ENCODE peak calls at places on chromosomes 13 and 19, in five cellular contexts. V, S, N, C and P are unnamed samples.

GRCh38 chr19:14127929-14128509 is 8.4 kb downstream of the ASF1B start:
- DNase-seq in C (no peak), V (no peak), N (no peak), S (no peak), P (no peak)

GRCh38 chr13:71522976-71523517 is 344.0 kb downstream of the DACH1 start:
- DNase-seq in C (no peak), V (no peak), N (no peak), S (no peak), P (no peak)

GRCh38 chr19:46863818-46864629 is 3.2 kb downstream of the ARHGAP35 start:
- DNase-seq in N (no peak), C (peak), V (no peak), S (peak), P (no peak)

GRCh38 chr13:35992964-35993363 is 138.2 kb downstream of the DCLK1 start:
- DNase-seq in N (no peak), S (no peak), C (no peak), V (no peak), P (no peak)

GRCh38 chr13:51916419-51916818 is 54.6 kb downstream of the CCDC70 start:
- DNase-seq in S (no peak), C (no peak), V (no peak), N (no peak), P (no peak)

GRCh38 chr13:44117351-44117750 is 237.6 kb downstream of the LACC1 start:
- DNase-seq in N (no peak), V (no peak), C (no peak), S (no peak), P (no peak)

GRCh38 chr13:114011226-114011625 is 37.4 kb upstream of the C13orf46 start:
- DNase-seq in C (peak), V (no peak), S (no peak), N (no peak), P (no peak)

GRCh38 chr19:359653-359925 is 15.0 kb upstream of the MIER2 start:
- DNase-seq in C (no peak), V (no peak), S (no peak), N (no peak), P (no peak)

GRCh38 chr13:25963681-25964080 is 88.1 kb downstream of the SHISA2 start:
- DNase-seq in S (peak), C (no peak), V (no peak), N (no peak), P (no peak)

GRCh38 chr19:39497850-39498261 is 891 bp upstream of the DLL3 start:
- DNase-seq in S (peak), N (no peak), V (no peak), C (no peak), P (no peak)
- H3K4me3 ChIP-seq in S (no peak), N (peak), V (no peak), C (no peak), P (no peak)

DNA sequence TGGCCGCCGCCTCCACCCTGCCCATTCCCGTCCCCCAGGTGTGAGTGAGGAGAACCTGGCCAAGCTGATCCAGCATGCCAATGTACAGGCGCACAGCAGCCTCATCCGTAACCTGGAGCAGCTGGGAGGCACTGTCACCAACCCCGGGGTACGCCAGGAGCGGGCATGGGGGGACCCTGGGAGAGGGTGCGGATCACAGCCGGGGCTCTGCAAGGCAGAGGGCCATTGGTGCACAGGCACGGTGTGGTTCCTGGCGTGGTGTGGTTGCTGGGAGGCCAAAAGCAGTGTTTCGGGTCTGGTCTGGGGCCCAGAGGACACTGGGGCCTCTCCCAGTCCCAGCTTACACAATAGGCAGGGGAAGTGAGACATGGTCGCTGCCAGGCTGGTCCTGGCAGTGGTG is 8.2 kb downstream of the STXBP2 start:
- DNase-seq in N (no peak), S (no peak), C (no peak), V (no peak), P (no peak)
- TF ChIP-seq CTCF in N (no peak), S (no peak), C (no peak), V (no peak), P (no peak)

GRCh38 chr19:51595190-51595589 is 24.1 kb downstream of the ZNF175 start:
- DNase-seq in N (no peak), C (no peak), V (no peak), S (no peak), P (no peak)
- H3K4me3 ChIP-seq in N (no peak), C (no peak), V (peak), S (peak), P (no peak)

GRCh38 chr19:55069137-55069858 is 6.3 kb upstream of the RDH13 start:
- DNase-seq in N (no peak), V (no peak), C (no peak), S (peak), P (no peak)
- TF ChIP-seq CTCF in N (no peak), V (no peak), C (no peak), S (no peak), P (no peak)

GRCh38 chr19:13103585-13103923 is 896 bp upstream of the LYL1 start:
- DNase-seq in V (no peak), S (no peak), N (no peak), C (no peak), P (no peak)
- H3K4me3 ChIP-seq in V (no peak), S (no peak), N (no peak), C (no peak), P (no peak)

DNA sequence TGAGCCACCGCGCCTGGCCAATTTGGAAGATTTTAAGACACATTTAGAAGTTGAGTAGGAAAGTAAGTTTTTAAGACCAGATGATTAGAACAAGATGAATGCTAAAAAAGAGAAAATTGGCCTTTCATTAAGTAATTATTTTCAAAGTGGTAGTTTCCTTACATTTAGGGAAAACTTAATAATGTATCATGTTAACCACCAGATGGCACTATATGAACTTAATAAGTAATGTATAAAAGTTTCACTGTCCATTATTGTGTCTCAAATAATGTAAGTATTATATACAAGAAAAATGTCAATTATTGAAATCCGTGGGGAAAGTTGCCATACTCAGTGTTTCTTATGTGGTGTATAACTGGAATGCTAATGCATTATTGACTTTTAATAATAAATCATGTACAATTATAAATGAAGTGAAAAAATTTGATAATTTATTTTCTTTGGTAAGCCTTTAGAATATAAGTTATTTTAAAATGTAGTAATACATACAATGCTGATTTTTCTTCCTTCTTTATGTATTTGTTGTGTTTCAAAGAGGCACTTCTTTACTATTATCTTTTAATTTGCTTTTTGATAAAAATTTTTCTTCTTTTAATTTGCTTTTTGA is 29.2 kb downstream of the COG6 start:
- DNase-seq in V (peak), N (no peak), C (no peak), S (peak), P (no peak)
- TF ChIP-seq CTCF in V (peak), N (peak), C (peak), S (no peak), P (no peak)